ENCODE peak calls at places on chromosomes 3 and 15, in four cellular contexts. E is activated CD4-positive, alpha-beta memory T cell treated with anti-CD3 and anti-CD28 coated beads, Interleukin-2, amount 10 ng/mL, durations not matched to agents 7 days and 5 days; V is pancreas; G is GM20000. H is an unnamed sample.

GRCh38 chr3:187098925-187099512 is 40.3 kb downstream of the RPL39L start:
- DNase-seq in V (no peak), E (no peak), G (no peak), H (no peak)

GRCh38 chr15:37872661-37873060 is 61.8 kb upstream of the TMCO5A start:
- DNase-seq in V (no peak), G (no peak), E (no peak), H (no peak)

GRCh38 chr15:49235446-49236207 is 65.6 kb downstream of the GALK2 start:
- DNase-seq in E (peak; percentile 62), G (peak; percentile 34), V (peak; percentile 44), H (no peak)

GRCh38 chr3:107562979-107563531 is 40.3 kb downstream of the BBX start:
- DNase-seq in V (no peak), E (no peak), G (no peak), H (no peak)

GRCh38 chr15:45183511-45183910 is 4.3 kb downstream of the SHF start:
- DNase-seq in G (no peak), V (no peak), E (no peak), H (no peak)

GRCh38 chr3:161107311-161107710 is 2.2 kb upstream of the B3GALNT1 start:
- DNase-seq in E (no peak), V (no peak), G (no peak), H (no peak)

GRCh38 chr3:54631507-54632280 is 296.2 kb downstream of the LRTM1 start:
- DNase-seq in V (no peak), G (no peak), E (no peak), H (no peak)

GRCh38 chr15:78018968-78019644 is 58.4 kb downstream of the TBC1D2B start:
- DNase-seq in V (no peak), G (peak; percentile 52), E (no peak), H (no peak)

GRCh38 chr3:57015912-57016311 is 44.6 kb upstream of the SPATA12 start:
- DNase-seq in G (no peak), V (no peak), E (no peak), H (no peak)

GRCh38 chr15:91790826-91791225 is 62.7 kb upstream of the SLCO3A1 start:
- DNase-seq in E (no peak), G (no peak), V (no peak), H (no peak)

H was measured in NCI-H2029.